ENCODE peak calls at places on chromosomes 12 and 14, in nine cellular contexts. V, M, F, Z, J, R, T, P and C are unnamed samples.

GRCh38 chr12:13135336-13136178 is 32.1 kb upstream of the GSG1 start:
- DNase-seq in Z (no peak), P (peak), M (peak), F (no peak), T (no peak), R (peak), J (peak), V (peak), C (peak)

GRCh38 chr12:2284857-2285256 is 232.1 kb downstream of the CACNA1C start:
- DNase-seq in R (peak), Z (peak), T (no peak), V (no peak), P (peak), F (no peak), J (peak), M (peak), C (no peak)

GRCh38 chr12:95738024-95738611 is 52.4 kb downstream of the NTN4 start:
- DNase-seq in J (no peak), M (no peak), T (no peak), F (no peak), Z (no peak), R (no peak), P (no peak), V (no peak), C (no peak)

GRCh38 chr14:60189923-60190840 is 25.0 kb upstream of the DHRS7 start:
- DNase-seq in J (no peak), T (no peak), M (no peak), P (no peak), F (no peak), R (no peak), Z (no peak), V (no peak), C (no peak)

GRCh38 chr14:104352493-104353220 is 214.3 kb downstream of the KIF26A start:
- DNase-seq in R (no peak), M (no peak), J (no peak), F (no peak), Z (peak), V (no peak), P (no peak), T (no peak), C (no peak)

GRCh38 chr14:68397827-68398226 is 395.0 kb downstream of the ZFP36L1 start:
- DNase-seq in Z (no peak), T (no peak), P (no peak), R (no peak), J (no peak), M (no peak), V (no peak), F (no peak), C (no peak)

GRCh38 chr12:72256725-72257124 is 15.4 kb upstream of the TRHDE start:
- DNase-seq in J (no peak), Z (no peak), V (no peak), T (no peak), P (no peak), F (no peak), M (no peak), R (no peak), C (no peak)

GRCh38 chr12:32549675-32550079 is 129.4 kb upstream of the DNM1L start:
- DNase-seq in T (no peak), V (no peak), J (no peak), M (peak), R (peak), Z (no peak), F (no peak), P (peak), C (no peak)

GRCh38 chr12:100576311-100577036 is 3.0 kb downstream of the GAS2L3 start:
- DNase-seq in F (no peak), J (no peak), Z (no peak), V (no peak), P (no peak), R (no peak), M (no peak), T (no peak), C (no peak)

GRCh38 chr12:48615681-48616080 is 45.8 kb upstream of the LALBA start:
- DNase-seq in J (no peak), R (no peak), T (no peak), F (no peak), M (no peak), P (no peak), V (no peak), Z (no peak), C (no peak)

GRCh38 chr12:938810-939209 is 10.7 kb downstream of the RAD52 start:
- DNase-seq in F (no peak), M (no peak), R (no peak), J (no peak), V (no peak), Z (no peak), P (no peak), T (no peak), C (no peak)

GRCh38 chr14:60622210-60622919 is 26.9 kb downstream of the SIX1 start:
- DNase-seq in J (no peak), M (no peak), R (no peak), Z (no peak), F (no peak), V (no peak), P (no peak), T (no peak), C (no peak)

GRCh38 chr12:45648070-45648469 is 81.4 kb upstream of the ARID2 start:
- DNase-seq in J (no peak), P (no peak), M (peak), F (no peak), Z (no peak), R (no peak), T (no peak), V (no peak), C (no peak)

GRCh38 chr14:89331398-89331797 is 85.6 kb downstream of the FOXN3 start:
- DNase-seq in Z (no peak), P (no peak), T (no peak), M (no peak), F (no peak), R (no peak), J (no peak), V (no peak), C (no peak)

GRCh38 chr12:103737881-103738280 is 103.2 kb downstream of the NT5DC3 start:
- DNase-seq in Z (no peak), P (no peak), R (no peak), V (no peak), F (no peak), T (no peak), J (no peak), M (no peak), C (no peak)

GRCh38 chr14:68401320-68401719 is 391.5 kb downstream of the ZFP36L1 start:
- DNase-seq in J (no peak), R (no peak), Z (no peak), P (no peak), V (no peak), T (no peak), F (no peak), M (no peak), C (no peak)

GRCh38 chr14:29717906-29718305 is 209.7 kb downstream of the PRKD1 start:
- DNase-seq in F (no peak), P (no peak), Z (no peak), M (no peak), V (no peak), J (no peak), R (no peak), T (no peak), C (no peak)

GRCh38 chr12:93223440-93224426 is 154.0 kb upstream of the NUDT4 start:
- DNase-seq in J (no peak), V (no peak), R (no peak), F (no peak), Z (no peak), P (no peak), T (no peak), M (no peak), C (no peak)

GRCh38 chr12:14845350-14845750 is 2.0 kb upstream of the ART4 start:
- DNase-seq in V (no peak), Z (peak), P (peak), R (no peak), F (peak), T (peak), M (peak), J (no peak), C (peak)

GRCh38 chr12:11967356-11968040 is 103.2 kb upstream of the BCL2L14 start:
- DNase-seq in V (no peak), J (no peak), F (no peak), R (no peak), P (no peak), T (no peak), M (no peak), Z (no peak), C (no peak)

GRCh38 chr12:124018526-124018925 is 45.5 kb downstream of the ZNF664 start:
- DNase-seq in J (no peak), F (no peak), P (no peak), T (no peak), V (no peak), Z (no peak), M (no peak), R (no peak), C (no peak)

GRCh38 chr12:46267618-46268348 is 1.1 kb downstream of the SLC38A1 start:
- DNase-seq in V (no peak), F (peak), M (no peak), J (no peak), T (peak), P (peak), R (peak), Z (peak), C (peak)

GRCh38 chr14:21098134-21098891 is at the start of gene ZNF219:
- DNase-seq in T (no peak), F (peak), J (peak), M (peak), V (no peak), P (peak), R (peak), Z (no peak), C (no peak)

GRCh38 chr12:29867823-29868222 is 84.1 kb upstream of the TMTC1 start:
- DNase-seq in T (no peak), R (no peak), F (no peak), V (no peak), P (no peak), J (no peak), M (no peak), Z (no peak), C (no peak)

GRCh38 chr12:29563636-29564035 is 66.2 kb upstream of the OVCH1 start:
- DNase-seq in Z (no peak), M (no peak), V (no peak), P (no peak), J (no peak), F (no peak), T (no peak), R (no peak), C (no peak)